ENCODE peak calls at places on chromosome 6, in six cellular contexts. Y is AG04450, E is NB4, G is GM12865, K is hepatocyte, C is spleen. O is an unnamed sample.

GRCh38 chr6:118697554-118697953 is 46.2 kb upstream of the CEP85L start:
- DNase-seq in Y (no peak), E (no peak), G (no peak), K (no peak), C (no peak), O (no peak)

GRCh38 chr6:14144678-14145113 is 27.1 kb downstream of the CD83 start:
- DNase-seq in Y (peak), E (peak), G (peak), K (peak), C (peak), O (peak)

GRCh38 chr6:63272397-63272796 is 47.4 kb downstream of the LGSN start:
- DNase-seq in Y (no peak), E (peak), G (peak), K (peak), C (no peak), O (peak)

GRCh38 chr6:154894903-154895302 is 100.2 kb upstream of the TIAM2 start:
- DNase-seq in Y (no peak), E (peak), G (no peak), K (no peak), C (no peak), O (no peak)

GRCh38 chr6:152969688-152970418 is 13.0 kb downstream of the FBXO5 start:
- DNase-seq in Y (no peak), E (no peak), G (no peak), K (no peak), C (no peak), O (no peak)

GRCh38 chr6:34595332-34596090 is 39.4 kb upstream of the SPDEF start:
- DNase-seq in Y (no peak), E (no peak), G (no peak), K (no peak), C (no peak), O (no peak)

GRCh38 chr6:154476494-154476893 is 34.0 kb downstream of the CNKSR3 start:
- DNase-seq in Y (no peak), E (no peak), G (no peak), K (no peak), C (no peak), O (no peak)

GRCh38 chr6:11244387-11245126 is 12.1 kb upstream of the NEDD9 start:
- DNase-seq in Y (no peak), E (no peak), G (no peak), K (no peak), C (no peak), O (no peak)

GRCh38 chr6:10553869-10554268 is 32.7 kb downstream of the GCNT2 start:
- DNase-seq in Y (no peak), E (no peak), G (no peak), K (no peak), C (no peak), O (no peak)

GRCh38 chr6:84645000-84645399 is 119.4 kb downstream of the TBX18 start:
- DNase-seq in Y (no peak), E (no peak), G (no peak), K (no peak), C (no peak), O (no peak)

GRCh38 chr6:41475737-41476357 is 70.3 kb upstream of the FOXP4 start:
- DNase-seq in Y (no peak), E (no peak), G (no peak), K (no peak), C (no peak), O (no peak)

GRCh38 chr6:37607949-37608348 is 89.7 kb downstream of the MDGA1 start:
- DNase-seq in Y (peak), E (peak), G (no peak), K (peak), C (no peak), O (no peak)
- TF ChIP-seq CTCF in Y (peak), E (peak), G (peak), K (peak), C (no peak), O (peak)

DNA sequence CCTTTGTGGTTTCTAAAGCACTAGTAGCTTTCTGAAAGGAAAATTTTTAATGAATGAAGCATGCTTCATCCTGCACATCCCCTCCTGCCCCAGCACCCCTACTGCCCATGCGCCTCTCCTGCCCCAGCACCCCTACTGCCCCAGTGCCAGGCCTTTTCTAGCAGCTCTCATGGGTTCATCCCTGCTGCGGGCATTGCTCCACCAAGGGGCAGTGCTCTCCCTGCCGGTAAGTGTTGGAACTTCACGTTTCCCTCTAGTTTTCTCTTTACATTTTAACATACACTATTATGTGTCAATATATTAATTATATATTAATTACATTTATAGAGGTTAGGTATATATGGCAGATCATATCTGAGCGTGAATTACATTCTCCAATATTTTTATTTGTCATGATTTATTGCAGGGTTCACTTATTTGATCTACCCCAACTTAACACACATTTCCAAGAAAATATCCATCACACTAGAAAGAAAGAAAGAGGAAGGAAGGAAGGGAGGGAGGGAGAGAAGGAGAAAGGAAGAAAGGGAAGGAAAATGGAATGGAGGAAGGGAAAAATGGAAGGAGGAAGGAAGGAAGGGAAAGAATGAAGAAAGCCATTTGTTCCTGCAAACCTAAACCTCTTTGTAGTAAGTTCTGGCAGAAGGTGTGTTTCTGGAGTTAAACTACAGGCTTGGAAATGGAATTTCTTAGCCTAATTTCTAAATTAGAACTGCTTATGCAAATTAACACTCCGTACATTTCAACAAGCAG is 46.8 kb downstream of the CEP43 start:
- DNase-seq in Y (no peak), E (no peak), G (no peak), K (no peak), C (no peak), O (peak)
- TF ChIP-seq CTCF in Y (peak), E (no peak), G (no peak), K (no peak), C (no peak), O (no peak)

DNA sequence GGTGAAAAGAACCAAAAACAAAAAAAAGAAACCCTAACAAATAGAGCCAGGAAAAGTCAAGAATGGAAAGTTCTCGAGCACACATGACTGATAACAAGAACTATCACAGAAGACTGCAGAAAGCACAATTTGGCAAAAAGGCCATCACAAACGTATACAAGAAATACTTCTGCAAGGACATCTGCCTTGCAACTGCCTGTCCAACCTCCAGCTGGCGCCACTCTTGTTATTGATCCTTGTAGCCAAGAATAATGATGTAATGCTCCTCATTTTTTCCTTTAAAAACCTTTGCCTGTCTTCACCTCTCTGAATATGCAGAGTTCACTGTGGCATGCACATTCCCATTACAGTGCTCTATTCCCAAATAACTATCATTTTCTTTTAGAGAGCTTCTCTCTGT is 87.9 kb upstream of the BMP5 start:
- DNase-seq in Y (no peak), E (peak), G (no peak), K (no peak), C (no peak), O (peak)
- TF ChIP-seq CTCF in Y (peak), E (peak), G (no peak), K (peak), C (no peak), O (no peak)

DNA sequence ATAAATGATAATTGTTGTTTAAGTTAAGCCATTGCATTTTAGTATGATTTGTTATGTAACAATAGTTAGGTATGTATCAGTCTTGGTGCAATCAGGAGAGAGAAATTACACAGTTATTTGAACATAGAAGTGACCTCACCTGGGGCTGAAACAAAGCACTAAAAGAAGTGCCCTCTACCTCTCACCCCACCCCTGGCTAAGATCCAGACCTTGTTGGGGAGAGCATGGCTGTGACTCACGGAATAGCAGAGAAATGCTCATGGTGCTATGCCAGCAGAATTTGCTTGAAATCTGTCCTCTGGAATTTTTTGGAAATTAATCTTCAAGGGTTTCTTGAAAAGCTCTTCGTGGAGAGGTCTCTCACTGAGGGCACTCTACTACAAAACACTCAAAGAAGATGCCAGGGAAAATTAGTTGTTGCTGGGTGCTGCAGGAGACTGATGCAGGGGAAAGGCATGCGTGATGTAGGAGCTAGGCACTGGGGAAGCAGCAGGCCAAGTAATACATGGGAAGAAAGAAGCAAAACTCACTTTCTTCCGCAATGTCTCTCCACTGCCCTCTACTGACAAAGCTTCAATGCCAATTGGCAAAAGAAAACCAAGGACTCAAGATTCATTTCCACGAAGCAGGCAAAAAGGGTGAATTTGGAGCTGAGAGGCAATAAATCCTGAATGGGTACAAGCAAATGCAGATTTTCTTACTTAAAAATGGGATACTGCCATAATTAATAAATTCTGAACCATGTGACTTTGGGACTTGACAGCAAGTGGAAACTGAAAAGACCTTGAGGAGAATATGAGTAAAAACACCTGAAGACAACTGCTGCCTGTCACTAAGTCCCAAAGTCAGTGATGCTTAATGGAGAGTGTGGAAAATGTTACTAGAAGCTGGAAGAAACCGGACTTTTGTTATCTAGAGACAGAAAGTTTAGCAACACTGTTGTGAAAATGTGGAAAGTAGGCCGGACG is 136.3 kb upstream of the ZNF184 start:
- DNase-seq in Y (no peak), E (peak), G (peak), K (peak), C (no peak), O (peak)
- TF ChIP-seq CTCF in Y (peak), E (peak), G (peak), K (peak), C (peak), O (peak)

GRCh38 chr6:30175765-30176164 is 12.4 kb downstream of the TRIM15 start:
- DNase-seq in Y (no peak), E (no peak), G (no peak), K (no peak), C (no peak), O (no peak)

GRCh38 chr6:30169658-30170614 is 6.6 kb downstream of the TRIM15 start:
- DNase-seq in Y (peak), E (peak), G (peak), K (peak), C (no peak), O (peak)

GRCh38 chr6:30167101-30167500 is 3.8 kb downstream of the TRIM15 start:
- DNase-seq in Y (no peak), E (no peak), G (peak), K (no peak), C (no peak), O (no peak)

DNA sequence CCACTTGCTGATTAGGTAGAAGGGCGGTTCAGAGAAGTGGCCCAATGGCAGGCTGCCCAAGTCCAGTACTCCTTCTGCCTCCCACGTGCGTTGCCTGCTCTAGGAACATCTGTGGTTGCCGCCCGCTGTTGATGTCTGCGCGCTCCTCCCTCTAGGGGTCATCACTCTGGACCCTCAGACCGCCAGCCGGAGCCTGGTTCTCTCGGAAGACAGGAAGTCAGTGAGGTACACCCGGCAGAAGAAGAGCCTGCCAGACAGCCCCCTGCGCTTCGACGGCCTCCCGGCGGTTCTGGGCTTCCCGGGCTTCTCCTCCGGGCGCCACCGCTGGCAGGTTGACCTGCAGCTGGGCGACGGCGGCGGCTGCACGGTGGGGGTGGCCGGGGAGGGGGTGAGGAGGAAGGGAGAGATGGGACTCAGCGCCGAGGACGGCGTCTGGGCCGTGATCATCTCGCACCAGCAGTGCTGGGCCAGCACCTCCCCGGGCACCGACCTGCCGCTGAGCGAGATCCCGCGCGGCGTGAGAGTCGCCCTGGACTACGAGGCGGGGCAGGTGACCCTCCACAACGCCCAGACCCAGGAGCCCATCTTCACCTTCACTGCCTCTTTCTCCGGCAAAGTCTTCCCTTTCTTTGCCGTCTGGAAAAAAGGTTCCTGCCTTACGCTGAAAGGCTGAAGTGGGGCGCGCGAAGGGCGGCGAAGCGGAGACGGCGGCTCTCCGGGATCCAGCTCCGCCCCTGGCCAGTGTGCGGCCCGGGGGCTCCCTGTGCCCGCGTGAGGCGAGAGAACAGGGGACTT is 8.5 kb downstream of the TRIM15 start:
- DNase-seq in Y (no peak), E (peak), G (no peak), K (peak), C (no peak), O (no peak)
- TF ChIP-seq CTCF in Y (no peak), E (no peak), G (no peak), K (peak), C (no peak), O (no peak)

GRCh38 chr6:170445984-170446383 is 107.1 kb downstream of the PSMB1 start:
- DNase-seq in Y (no peak), E (peak), G (no peak), K (no peak), C (peak), O (no peak)
- TF ChIP-seq CTCF in Y (no peak), E (no peak), G (no peak), K (no peak), C (no peak), O (no peak)

GRCh38 chr6:26568601-26569432 is 27.9 kb upstream of the ABT1 start:
- DNase-seq in Y (peak), E (peak), G (peak), K (peak), C (peak), O (peak)
- TF ChIP-seq CTCF in Y (peak), E (peak), G (peak), K (peak), C (no peak), O (no peak)

GRCh38 chr6:54847799-54848597 is 1.4 kb downstream of the FAM83B start:
- DNase-seq in Y (peak), E (no peak), G (no peak), K (peak), C (peak), O (peak)

GRCh38 chr6:54846243-54846856 is at the start of gene FAM83B:
- DNase-seq in Y (no peak), E (no peak), G (no peak), K (peak), C (no peak), O (peak)

GRCh38 chr6:54850061-54850460 is 3.5 kb downstream of the FAM83B start:
- DNase-seq in Y (no peak), E (no peak), G (no peak), K (no peak), C (no peak), O (no peak)

GRCh38 chr6:54846857-54847721 is 518 bp downstream of the FAM83B start:
- DNase-seq in Y (no peak), E (no peak), G (no peak), K (peak), C (no peak), O (peak)
- TF ChIP-seq CTCF in Y (no peak), E (no peak), G (no peak), K (no peak), C (no peak), O (no peak)

DNA sequence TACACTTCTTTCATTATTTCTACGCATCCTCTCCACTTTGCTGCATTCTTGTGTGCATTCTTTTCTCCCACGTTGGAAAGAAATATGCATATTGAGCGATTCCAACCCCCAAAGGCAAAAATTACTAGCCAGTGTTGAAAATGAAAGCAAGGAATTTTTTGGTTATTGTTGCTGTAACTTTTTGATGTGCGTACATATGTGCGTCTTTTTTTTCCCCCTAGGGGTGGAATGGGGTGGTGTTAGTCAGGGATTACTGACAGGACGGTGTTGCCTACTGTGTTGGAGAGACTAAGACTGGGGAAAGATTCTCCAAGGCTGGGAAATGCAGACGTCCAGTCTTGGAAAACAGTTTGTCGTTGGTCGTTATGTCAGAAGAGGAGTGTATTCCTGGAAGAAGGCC is 44.2 kb upstream of the ESR1 start:
- DNase-seq in Y (no peak), E (no peak), G (no peak), K (no peak), C (no peak), O (no peak)
- TF ChIP-seq CTCF in Y (peak), E (no peak), G (no peak), K (peak), C (no peak), O (no peak)

O was measured in Calu3.